ENCODE peak calls at places on chromosomes 4 and X, in five cellular contexts. K, J, T, P and I are unnamed samples.
A peak's percentile ranks its signal among the peaks of the same experiment; 100 is the strongest.

GRCh38 chrX:19649227-19650009 is 134.1 kb upstream of the MAP3K15 start:
- DNase-seq in J (no peak), T (no peak), P (no peak), K (no peak), I (no peak)

GRCh38 chr4:55949480-55949802 is 696 bp downstream of the CEP135 start:
- DNase-seq in J (no peak), K (no peak), T (no peak), P (no peak), I (no peak)

GRCh38 chr4:109614466-109614865 is 54.4 kb downstream of the MCUB start:
- DNase-seq in K (no peak), P (no peak), T (no peak), J (no peak), I (no peak)

GRCh38 chr4:21181716-21182115 is 481.5 kb downstream of the PACRGL start:
- DNase-seq in J (no peak), P (no peak), K (no peak), T (no peak), I (no peak)

GRCh38 chr4:52107336-52107735 is 56.2 kb downstream of the SPATA18 start:
- DNase-seq in J (no peak), P (no peak), K (no peak), T (no peak), I (no peak)

GRCh38 chr4:105145059-105145912 is 1.4 kb upstream of the TET2 start:
- DNase-seq in P (no peak), K (no peak), T (no peak), J (no peak), I (peak; percentile 34)

GRCh38 chr4:172851534-172851933 is 317.1 kb upstream of the GALNT7 start:
- DNase-seq in J (no peak), P (no peak), K (no peak), T (no peak), I (no peak)

GRCh38 chrX:129540068-129540653 is at the start of gene OCRL:
- DNase-seq in J (peak; percentile 81), P (no peak), K (peak; percentile 79), T (peak; percentile 42), I (peak; percentile 83)

GRCh38 chr4:82515705-82516104 is 46.1 kb downstream of the TMEM150C start:
- DNase-seq in P (no peak), J (peak; percentile 42), K (no peak), T (no peak), I (no peak)

GRCh38 chr4:144202091-144202490 is 61.6 kb upstream of the GYPA start:
- DNase-seq in K (no peak), P (no peak), J (no peak), T (no peak), I (no peak)

GRCh38 chrX:52867610-52868348 is at the start of gene XAGE3:
- DNase-seq in T (no peak), J (no peak), P (no peak), K (no peak), I (no peak)

GRCh38 chr4:76625316-76625715 is 190.3 kb downstream of the SHROOM3 start:
- DNase-seq in J (no peak), P (no peak), K (no peak), T (no peak), I (no peak)

GRCh38 chr4:76630748-76631147 is 195.7 kb downstream of the SHROOM3 start:
- DNase-seq in J (no peak), P (no peak), K (no peak), T (no peak), I (no peak)

GRCh38 chr4:76624271-76624681 is 189.2 kb downstream of the SHROOM3 start:
- DNase-seq in T (no peak), P (no peak), K (peak; percentile 15), J (peak; percentile 62), I (no peak)

GRCh38 chr4:76623217-76624060 is 188.4 kb downstream of the SHROOM3 start:
- DNase-seq in T (no peak), K (no peak), J (no peak), P (no peak), I (no peak)

GRCh38 chr4:76626686-76627465 is 191.8 kb downstream of the SHROOM3 start:
- DNase-seq in J (no peak), K (no peak), T (no peak), P (no peak), I (no peak)
- TF ChIP-seq CTCF in J (no peak), K (no peak), T (no peak), P (peak; percentile 37), I (no peak)

GRCh38 chr4:174828845-174829701 is at the start of gene GLRA3:
- DNase-seq in J (peak; percentile 34), T (no peak), P (peak; percentile 2), K (peak; percentile 90), I (peak; percentile 6)

GRCh38 chr4:174826660-174827059 is 2.4 kb downstream of the GLRA3 start:
- DNase-seq in T (no peak), K (no peak), P (no peak), J (no peak), I (no peak)
- TF ChIP-seq CTCF in T (no peak), K (no peak), P (no peak), J (no peak), I (no peak)

DNA sequence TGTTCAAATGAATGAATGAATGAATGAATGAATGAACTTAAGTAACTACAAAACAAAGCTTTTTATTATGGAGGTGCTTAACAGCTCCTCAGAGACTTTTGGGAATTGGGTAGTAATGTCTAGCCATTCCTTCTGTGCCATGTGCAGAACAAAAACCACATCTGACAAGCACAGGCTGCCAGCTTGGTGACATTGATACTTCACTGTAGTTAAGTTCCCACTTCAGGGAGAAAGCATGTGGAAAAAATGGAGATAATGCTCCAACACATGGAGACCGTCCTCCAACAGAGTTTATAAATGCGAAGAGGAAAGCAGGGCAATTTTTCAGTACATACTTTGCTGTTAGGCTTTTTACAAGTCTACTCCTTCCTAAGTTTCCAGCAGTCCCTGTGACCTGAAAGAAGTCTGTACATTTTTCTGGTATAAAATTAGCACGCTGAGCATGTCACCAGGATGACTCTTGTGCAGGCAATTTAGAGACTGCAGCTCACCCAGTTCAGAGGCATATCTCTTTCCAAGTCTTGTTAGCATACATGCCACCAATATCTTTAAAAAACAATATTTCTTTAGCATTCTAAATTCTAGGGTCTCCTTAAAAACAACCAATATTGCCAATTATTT is 766.9 kb upstream of the IGFBP7 start:
- DNase-seq in P (no peak), T (no peak), J (no peak), K (no peak), I (no peak)
- TF ChIP-seq CTCF in P (no peak), T (no peak), J (no peak), K (no peak), I (no peak)

DNA sequence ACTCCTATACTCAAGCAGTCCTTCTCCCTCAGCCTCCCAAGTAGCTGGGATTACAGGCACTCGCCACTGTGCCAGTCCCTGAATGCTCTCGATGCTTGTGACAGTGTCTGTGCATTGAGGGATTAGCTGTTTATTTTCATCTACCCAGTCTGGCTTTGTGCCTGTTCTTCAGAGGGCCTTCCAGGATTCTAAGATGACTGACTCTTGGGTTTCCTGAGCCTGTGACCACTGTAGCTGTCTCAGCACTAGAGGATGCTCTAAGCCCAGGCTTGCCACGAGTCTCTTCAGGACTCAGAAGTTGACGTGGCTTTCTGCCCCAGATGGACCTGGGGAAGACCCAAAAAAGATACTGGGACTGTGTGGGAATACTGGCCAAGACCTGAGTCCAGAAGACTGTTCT is 201.4 kb downstream of the ARHGAP10 start:
- DNase-seq in K (no peak), P (no peak), J (no peak), T (no peak), I (no peak)
- TF ChIP-seq CTCF in K (no peak), P (peak; percentile 37), J (no peak), T (no peak), I (no peak)

GRCh38 chrX:120450163-120450562 is 18.9 kb downstream of the LAMP2 start:
- DNase-seq in T (no peak), P (no peak), K (peak; percentile 9), J (no peak), I (no peak)
- TF ChIP-seq CTCF in T (no peak), P (peak; percentile 9), K (no peak), J (no peak), I (no peak)

DNA sequence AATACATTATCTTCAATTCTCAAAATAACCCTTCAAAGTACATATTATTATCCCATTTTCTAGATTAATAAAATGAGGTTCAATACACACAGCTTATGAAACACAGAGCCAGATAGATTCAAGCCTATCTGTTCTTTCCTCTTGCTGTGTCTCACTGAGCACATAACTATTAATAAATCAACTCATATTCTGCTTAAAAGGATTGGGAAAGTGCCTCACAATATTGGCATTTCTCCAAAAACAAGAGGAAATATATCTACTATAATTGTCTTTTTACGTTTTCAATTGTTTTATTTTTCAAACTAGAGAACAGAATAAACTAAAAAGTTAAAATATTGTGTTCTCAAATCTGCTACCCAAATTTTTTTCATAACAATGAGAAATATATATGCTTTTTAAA is 15.8 kb downstream of the DCHS2 start:
- DNase-seq in K (no peak), P (no peak), J (no peak), T (no peak), I (no peak)
- TF ChIP-seq CTCF in K (no peak), P (no peak), J (no peak), T (no peak), I (no peak)

GRCh38 chr4:123997736-123998449 is 601.3 kb downstream of the SPRY1 start:
- DNase-seq in T (no peak), P (no peak), K (no peak), J (no peak), I (no peak)

GRCh38 chr4:123995939-123996338 is 599.3 kb downstream of the SPRY1 start:
- DNase-seq in K (no peak), P (no peak), T (no peak), J (no peak), I (no peak)

GRCh38 chr4:123994917-123995316 is 598.3 kb downstream of the SPRY1 start:
- DNase-seq in T (no peak), P (no peak), K (no peak), J (no peak), I (no peak)

GRCh38 chr4:124000233-124000632 is 603.6 kb downstream of the SPRY1 start:
- DNase-seq in T (no peak), P (no peak), J (no peak), K (no peak), I (no peak)

GRCh38 chr4:123997116-123997515 is 600.5 kb downstream of the SPRY1 start:
- DNase-seq in J (no peak), K (peak; percentile 8), P (no peak), T (no peak), I (no peak)
- TF ChIP-seq CTCF in J (no peak), K (no peak), P (no peak), T (no peak), I (no peak)

GRCh38 chr4:125735107-125735506 is 420.4 kb downstream of the FAT4 start:
- DNase-seq in T (no peak), J (no peak), K (peak; percentile 49), P (no peak), I (no peak)

GRCh38 chr4:125739760-125740159 is 425.0 kb downstream of the FAT4 start:
- DNase-seq in P (no peak), T (no peak), J (no peak), K (no peak), I (no peak)

GRCh38 chr4:125734504-125734903 is 419.7 kb downstream of the FAT4 start:
- DNase-seq in K (no peak), T (no peak), P (no peak), J (no peak), I (no peak)

GRCh38 chr4:125732682-125733081 is 417.9 kb downstream of the FAT4 start:
- DNase-seq in T (no peak), P (no peak), J (no peak), K (no peak), I (no peak)

GRCh38 chr4:125736057-125736456 is 421.3 kb downstream of the FAT4 start:
- DNase-seq in P (no peak), K (no peak), T (no peak), J (no peak), I (no peak)
- TF ChIP-seq CTCF in P (no peak), K (no peak), T (no peak), J (no peak), I (no peak)